ENCODE peak calls at places on chromosomes 12 and 14, in six cellular contexts. V is A549, T is HCT116, G is dorsolateral prefrontal cortex, A is psoas muscle, K is OCI-LY7. P is an unnamed sample.

GRCh38 chr14:76201162-76201561 is 49.4 kb downstream of the GPATCH2L start:
- DNase-seq in V (peak), T (no peak), G (no peak), A (no peak), K (no peak), P (no peak)

GRCh38 chr12:85076688-85077430 is 40.7 kb downstream of the LRRIQ1 start:
- DNase-seq in V (peak), T (peak), G (no peak), A (no peak), K (peak), P (no peak)

GRCh38 chr12:31732926-31733548 is 4.2 kb upstream of the AMN1 start:
- DNase-seq in V (peak), T (peak), G (no peak), A (no peak), K (no peak), P (no peak)

GRCh38 chr12:26318661-26319068 is 123.3 kb downstream of the SSPN start:
- DNase-seq in V (no peak), T (no peak), G (no peak), A (peak), K (peak), P (peak)

GRCh38 chr14:102508774-102509743 is 517 bp downstream of the ANKRD9 start:
- DNase-seq in V (peak), T (no peak), G (peak), A (peak), K (no peak), P (peak)

GRCh38 chr12:67873355-67873754 is 115.9 kb upstream of the IFNG-AS1 start:
- DNase-seq in V (no peak), T (no peak), G (no peak), A (no peak), K (no peak), P (no peak)

GRCh38 chr12:125696044-125696443 is 630.8 kb downstream of the AACS start:
- DNase-seq in V (no peak), T (no peak), G (no peak), A (no peak), K (no peak), P (no peak)

GRCh38 chr12:71771069-71771468 is 16.4 kb downstream of the RAB21 start:
- DNase-seq in V (no peak), T (no peak), G (no peak), A (no peak), K (no peak), P (no peak)

GRCh38 chr12:105931762-105932587 is 206.8 kb downstream of the NUAK1 start:
- DNase-seq in V (no peak), T (no peak), G (no peak), A (no peak), K (no peak), P (no peak)

GRCh38 chr12:130924946-130925345 is 28.8 kb upstream of the ADGRD1 start:
- DNase-seq in V (no peak), T (no peak), G (no peak), A (no peak), K (no peak), P (no peak)

GRCh38 chr12:4849024-4849594 is 60.6 kb upstream of the KCNA1 start:
- DNase-seq in V (peak), T (no peak), G (no peak), A (no peak), K (peak), P (no peak)

GRCh38 chr12:59164991-59165718 is 244.9 kb upstream of the LRIG3 start:
- DNase-seq in V (peak), T (peak), G (no peak), A (no peak), K (peak), P (no peak)

GRCh38 chr12:27999521-27999920 is 27.0 kb upstream of the PTHLH start:
- DNase-seq in V (no peak), T (no peak), G (no peak), A (no peak), K (no peak), P (no peak)

GRCh38 chr12:77584860-77585259 is 245.8 kb upstream of the NAV3 start:
- DNase-seq in V (no peak), T (no peak), G (no peak), A (no peak), K (no peak), P (no peak)

GRCh38 chr12:26633591-26634210 is 199.3 kb downstream of the ITPR2 start:
- DNase-seq in V (no peak), T (no peak), G (no peak), A (no peak), K (no peak), P (no peak)

GRCh38 chr14:55111122-55111705 is 17.8 kb upstream of the LGALS3 start:
- DNase-seq in V (no peak), T (no peak), G (no peak), A (no peak), K (no peak), P (no peak)

GRCh38 chr12:49019435-49020317 is 1.1 kb upstream of the PRKAG1 start:
- DNase-seq in V (peak), T (no peak), G (no peak), A (no peak), K (peak), P (no peak)

GRCh38 chr12:4266990-4267389 is 6.6 kb upstream of the CCND2 start:
- DNase-seq in V (no peak), T (no peak), G (no peak), A (no peak), K (no peak), P (no peak)

GRCh38 chr12:100926669-100927248 is 132.2 kb downstream of the ANO4 start:
- DNase-seq in V (peak), T (peak), G (no peak), A (no peak), K (no peak), P (no peak)

GRCh38 chr14:77862154-77862783 is 62.4 kb downstream of the ADCK1 start:
- DNase-seq in V (peak), T (peak), G (peak), A (peak), K (peak), P (peak)

GRCh38 chr14:72559227-72559626 is 334.7 kb downstream of the DPF3 start:
- DNase-seq in V (no peak), T (no peak), G (no peak), A (no peak), K (no peak), P (no peak)

GRCh38 chr14:80587096-80587724 is 354.3 kb downstream of the CEP128 start:
- DNase-seq in V (peak), T (peak), G (no peak), A (no peak), K (peak), P (no peak)

GRCh38 chr12:44385964-44386363 is 490.2 kb downstream of the NELL2 start:
- DNase-seq in V (no peak), T (no peak), G (no peak), A (no peak), K (no peak), P (no peak)

DNA sequence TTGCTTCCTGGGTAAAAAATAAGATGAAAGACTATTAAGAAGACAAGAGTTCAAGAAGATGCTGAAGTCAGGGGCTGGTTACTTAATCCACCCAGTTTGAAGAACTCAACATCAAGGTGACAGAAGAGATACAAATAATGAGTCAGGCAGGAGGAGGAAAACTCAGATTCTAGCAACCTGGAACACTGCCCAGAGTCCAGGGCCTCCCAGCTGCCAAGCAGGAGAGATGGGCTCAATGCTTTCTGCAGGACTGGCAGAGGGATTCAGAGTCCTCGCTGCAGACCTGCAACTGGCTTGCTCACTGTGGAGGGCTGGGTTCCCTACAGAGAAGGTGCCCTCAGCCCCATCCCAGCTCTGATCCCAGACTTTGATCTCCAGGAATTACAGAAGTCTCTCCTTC is 28.6 kb upstream of the CEBPE start:
- DNase-seq in V (peak), T (no peak), G (peak), A (no peak), K (no peak), P (peak)
- H3K27ac ChIP-seq in V (peak), T (no peak), G (no peak), A (peak), K (no peak), P (peak)

GRCh38 chr14:93033039-93033982 is 82.4 kb downstream of the ITPK1 start:
- DNase-seq in V (no peak), T (no peak), G (no peak), A (no peak), K (peak), P (no peak)

GRCh38 chr14:93032301-93032929 is 83.3 kb downstream of the ITPK1 start:
- DNase-seq in V (peak), T (no peak), G (no peak), A (peak), K (no peak), P (no peak)

GRCh38 chr14:93034671-93034994 is 81.1 kb downstream of the ITPK1 start:
- DNase-seq in V (no peak), T (no peak), G (no peak), A (no peak), K (no peak), P (no peak)

GRCh38 chr14:93035585-93035916 is 80.2 kb downstream of the ITPK1 start:
- DNase-seq in V (no peak), T (no peak), G (no peak), A (no peak), K (no peak), P (no peak)

GRCh38 chr14:93033983-93034670 is 81.6 kb downstream of the ITPK1 start:
- DNase-seq in V (no peak), T (no peak), G (peak), A (no peak), K (peak), P (no peak)
- TF ChIP-seq CTCF in V (peak), T (peak), G (peak), A (peak), K (peak), P (peak)

GRCh38 chr12:14771651-14772137 is 31.6 kb downstream of the WBP11 start:
- DNase-seq in V (peak), T (no peak), G (no peak), A (no peak), K (peak), P (no peak)
- H3K27ac ChIP-seq in V (peak), T (peak), G (no peak), A (peak), K (peak), P (peak)

GRCh38 chr14:88551094-88551870 is 3.5 kb downstream of the PTPN21 start:
- DNase-seq in V (peak), T (peak), G (peak), A (peak), K (no peak), P (peak)
- TF ChIP-seq CTCF in V (peak), T (no peak), G (peak), A (no peak), K (no peak), P (peak)

GRCh38 chr12:2074792-2075191 is 22.0 kb downstream of the CACNA1C start:
- DNase-seq in V (no peak), T (no peak), G (no peak), A (no peak), K (no peak), P (no peak)

GRCh38 chr12:2076728-2077127 is 23.9 kb downstream of the CACNA1C start:
- DNase-seq in V (no peak), T (no peak), G (no peak), A (no peak), K (no peak), P (no peak)

GRCh38 chr12:2080604-2081003 is 27.8 kb downstream of the CACNA1C start:
- DNase-seq in V (no peak), T (no peak), G (no peak), A (no peak), K (no peak), P (no peak)

GRCh38 chr12:2075558-2076195 is 22.9 kb downstream of the CACNA1C start:
- DNase-seq in V (no peak), T (no peak), G (no peak), A (no peak), K (no peak), P (no peak)

DNA sequence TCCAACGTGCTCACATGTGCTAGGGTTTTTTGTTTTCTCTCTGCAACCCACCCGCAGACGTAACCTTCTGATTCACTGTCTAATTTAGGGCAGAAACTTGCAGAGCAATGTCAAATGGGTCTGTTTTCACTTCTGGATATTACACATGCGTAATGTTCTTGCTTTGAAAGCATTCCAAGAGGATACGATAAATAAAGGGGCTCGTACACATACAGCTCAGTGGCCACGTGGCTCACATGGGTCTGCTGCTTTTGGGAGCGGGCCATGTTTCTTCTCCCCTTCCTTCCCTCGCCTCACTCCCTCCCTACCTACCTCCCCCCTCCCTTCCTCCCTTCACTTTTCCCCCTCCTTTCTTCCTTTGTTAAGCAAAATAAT is 23.4 kb downstream of the CACNA1C start:
- DNase-seq in V (no peak), T (no peak), G (no peak), A (no peak), K (no peak), P (peak)
- H3K27ac ChIP-seq in V (no peak), T (no peak), G (peak), A (peak), K (no peak), P (peak)

GRCh38 chr12:116140559-116140958 is 136.9 kb downstream of the MED13L start:
- DNase-seq in V (no peak), T (no peak), G (no peak), A (no peak), K (no peak), P (no peak)

GRCh38 chr12:116142936-116143882 is 134.3 kb downstream of the MED13L start:
- DNase-seq in V (peak), T (no peak), G (no peak), A (no peak), K (no peak), P (no peak)

GRCh38 chr12:116141833-116142162 is 135.7 kb downstream of the MED13L start:
- DNase-seq in V (no peak), T (no peak), G (no peak), A (no peak), K (no peak), P (no peak)

GRCh38 chr12:116138781-116139180 is 138.7 kb downstream of the MED13L start:
- DNase-seq in V (no peak), T (no peak), G (no peak), A (no peak), K (no peak), P (no peak)

GRCh38 chr12:116141110-116141832 is 136.2 kb downstream of the MED13L start:
- DNase-seq in V (no peak), T (no peak), G (no peak), A (no peak), K (peak), P (no peak)
- TF ChIP-seq CTCF in V (peak), T (peak), G (peak), A (peak), K (peak), P (no peak)

GRCh38 chr12:111093428-111094142 is 173.2 kb upstream of the MYL2 start:
- DNase-seq in V (no peak), T (no peak), G (no peak), A (no peak), K (peak), P (no peak)

GRCh38 chr12:111094157-111094772 is 173.9 kb upstream of the MYL2 start:
- DNase-seq in V (no peak), T (no peak), G (no peak), A (no peak), K (no peak), P (no peak)

GRCh38 chr12:111089616-111090015 is 169.2 kb upstream of the MYL2 start:
- DNase-seq in V (no peak), T (no peak), G (no peak), A (no peak), K (peak), P (no peak)

GRCh38 chr12:111088409-111088808 is 168.0 kb upstream of the MYL2 start:
- DNase-seq in V (no peak), T (no peak), G (no peak), A (no peak), K (no peak), P (no peak)

DNA sequence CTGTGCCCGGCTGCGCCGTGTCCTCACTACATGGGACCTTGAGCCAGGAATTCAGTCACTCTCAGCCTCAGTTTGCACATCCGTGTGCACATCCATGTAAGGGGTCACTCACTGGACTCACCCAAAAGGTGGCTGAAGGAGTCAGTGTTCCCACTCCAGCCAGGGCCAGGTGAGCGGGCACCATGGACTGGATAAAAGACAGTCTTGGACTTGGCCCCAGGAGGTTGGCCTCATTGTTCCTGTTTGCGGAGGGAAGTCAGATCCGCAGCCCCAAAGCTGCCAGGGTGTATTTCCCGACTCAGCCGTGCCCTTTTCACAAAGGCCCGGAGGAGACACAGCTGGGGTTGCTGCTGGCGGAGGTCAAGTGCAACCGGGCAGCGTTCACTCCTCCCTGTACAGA is 170.7 kb upstream of the MYL2 start:
- DNase-seq in V (no peak), T (no peak), G (no peak), A (no peak), K (no peak), P (no peak)
- H3K27ac ChIP-seq in V (no peak), T (no peak), G (no peak), A (no peak), K (no peak), P (no peak)

GRCh38 chr12:62021808-62022207 is 238.4 kb upstream of the USP15 start:
- DNase-seq in V (peak), T (no peak), G (no peak), A (no peak), K (no peak), P (no peak)
- TF ChIP-seq CTCF in V (peak), T (no peak), G (no peak), A (no peak), K (no peak), P (no peak)